ENCODE peak calls at places on chromosomes 6 and 20, in four cellular contexts. G is AG10803, Y is IMR-90, N is fibroblast of the aortic adventitia. K is an unnamed sample.

GRCh38 chr6:1437553-1438406 is 48.4 kb downstream of the FOXF2 start:
- DNase-seq in G (no peak), Y (no peak), N (no peak), K (no peak)

GRCh38 chr6:114133816-114134215 is 162.9 kb upstream of the HDAC2 start:
- DNase-seq in G (no peak), Y (no peak), N (no peak), K (no peak)

GRCh38 chr6:38493929-38494547 is 145.7 kb downstream of the BTBD9 start:
- DNase-seq in G (peak; percentile 72), Y (peak; percentile 81), N (peak; percentile 86), K (peak; percentile 42)

GRCh38 chr20:58715709-58716475 is 23.3 kb downstream of the NPEPL1 start:
- DNase-seq in G (no peak), Y (no peak), N (no peak), K (no peak)

GRCh38 chr6:48136856-48137255 is 25.9 kb upstream of the PTCHD4 start:
- DNase-seq in G (no peak), Y (no peak), N (peak; percentile 62), K (no peak)

GRCh38 chr6:71107935-71108420 is 151.1 kb upstream of the B3GAT2 start:
- DNase-seq in G (peak; percentile 54), Y (peak; percentile 71), N (peak; percentile 67), K (no peak)

GRCh38 chr6:122984393-122984792 is 11.6 kb upstream of the CLVS2 start:
- DNase-seq in G (no peak), Y (no peak), N (no peak), K (no peak)

GRCh38 chr6:138206862-138207261 is 11.4 kb downstream of the PBOV1 start:
- DNase-seq in G (no peak), Y (no peak), N (no peak), K (no peak)

GRCh38 chr20:63022501-63022900 is 15.7 kb upstream of the BHLHE23 start:
- DNase-seq in G (no peak), Y (no peak), N (no peak), K (no peak)

GRCh38 chr6:195861-196360 is 96.4 kb upstream of the DUSP22 start:
- DNase-seq in G (peak; percentile 23), Y (peak; percentile 22), N (peak; percentile 87), K (no peak)

GRCh38 chr6:153167026-153167891 is 36.2 kb upstream of the RGS17 start:
- DNase-seq in G (peak; percentile 71), Y (peak; percentile 90), N (peak; percentile 87), K (no peak)

GRCh38 chr6:1613631-1614447 is 4.1 kb downstream of the FOXC1 start:
- DNase-seq in G (no peak), Y (peak; percentile 47), N (peak; percentile 68), K (no peak)

GRCh38 chr6:84340422-84340821 is 113.0 kb upstream of the CEP162 start:
- DNase-seq in G (no peak), Y (no peak), N (no peak), K (no peak)

GRCh38 chr6:16436550-16436949 is 198.2 kb downstream of the GMPR start:
- DNase-seq in G (no peak), Y (no peak), N (no peak), K (no peak)

GRCh38 chr6:105209950-105210706 is 30.3 kb upstream of the POPDC3 start:
- DNase-seq in G (peak; percentile 89), Y (peak; percentile 85), N (peak; percentile 85), K (no peak)

GRCh38 chr6:43575105-43575771 is 600 bp downstream of the XPO5 start:
- DNase-seq in G (peak; percentile 10), Y (peak; percentile 9), N (no peak), K (no peak)

GRCh38 chr20:44586289-44586911 is 4.0 kb downstream of the PKIG start:
- DNase-seq in G (no peak), Y (no peak), N (no peak), K (no peak)

GRCh38 chr6:39678914-39679313 is 46.3 kb downstream of the KIF6 start:
- DNase-seq in G (no peak), Y (no peak), N (no peak), K (no peak)

GRCh38 chr6:26183581-26184408 is 96.6 kb downstream of the HFE start:
- DNase-seq in G (peak; percentile 88), Y (peak; percentile 92), N (peak; percentile 95), K (peak; percentile 63)

GRCh38 chr6:157989541-157990289 is 8.1 kb downstream of the SYNJ2 start:
- DNase-seq in G (no peak), Y (peak; percentile 65), N (peak; percentile 32), K (no peak)